ENCODE peak calls at places on chromosomes 7 and 10, in six cellular contexts. H, F, A, R, N and L are unnamed samples.

GRCh38 chr10:124417846-124418725 is 637 bp downstream of the OAT start:
- DNase-seq in H (peak; percentile 45), A (peak; percentile 25), F (no peak), R (peak; percentile 62), N (peak; percentile 75), L (peak; percentile 60)

GRCh38 chr7:114212753-114213439 is 201.7 kb upstream of the FOXP2 start:
- DNase-seq in H (peak; percentile 23), N (no peak), F (no peak), R (peak; percentile 11), A (no peak), L (no peak)

GRCh38 chr10:18142151-18142550 is 1.9 kb downstream of the CACNB2 start:
- DNase-seq in N (no peak), R (no peak), A (no peak), H (no peak), F (no peak), L (no peak)

GRCh38 chr10:117684211-117684610 is 141.7 kb downstream of the EMX2 start:
- DNase-seq in H (no peak), F (no peak), R (no peak), N (no peak), A (no peak), L (no peak)

GRCh38 chr7:137403282-137403681 is 59.7 kb upstream of the PTN start:
- DNase-seq in A (no peak), H (no peak), N (no peak), F (no peak), R (no peak), L (no peak)

GRCh38 chr7:42105541-42106349 is 131.3 kb downstream of the GLI3 start:
- DNase-seq in F (no peak), A (peak; percentile 52), H (no peak), N (no peak), R (no peak), L (no peak)

GRCh38 chr7:104972510-104972909 is 41.5 kb upstream of the KMT2E start:
- DNase-seq in N (no peak), A (no peak), H (peak; percentile 77), R (peak; percentile 75), F (no peak), L (no peak)

GRCh38 chr10:9510626-9511025 is 1456.1 kb downstream of the GATA3 start:
- DNase-seq in F (no peak), R (no peak), H (no peak), A (no peak), N (no peak), L (no peak)

GRCh38 chr10:118669835-118670234 is 74.4 kb upstream of the PRLHR start:
- DNase-seq in H (no peak), F (no peak), A (no peak), N (no peak), R (no peak), L (no peak)

GRCh38 chr7:17274551-17275245 is 23.8 kb upstream of the AHR start:
- DNase-seq in F (no peak), A (peak; percentile 84), R (peak; percentile 35), H (peak; percentile 87), N (no peak), L (no peak)

GRCh38 chr7:23696916-23697441 is 13.0 kb upstream of the STK31 start:
- DNase-seq in R (peak; percentile 63), A (peak; percentile 68), N (peak; percentile 41), H (peak; percentile 14), F (peak; percentile 76), L (peak; percentile 49)

GRCh38 chr7:134420509-134421125 is 38.3 kb downstream of the AKR1B1 start:
- DNase-seq in H (peak; percentile 27), N (no peak), A (peak; percentile 79), R (peak; percentile 69), F (peak; percentile 23), L (no peak)

GRCh38 chr7:133843341-133843740 is 283.8 kb upstream of the LRGUK start:
- DNase-seq in N (no peak), A (no peak), F (no peak), H (no peak), R (no peak), L (no peak)

GRCh38 chr10:79454259-79454658 is 8.8 kb upstream of the ZCCHC24 start:
- DNase-seq in A (peak; percentile 99), H (peak; percentile 73), N (no peak), F (no peak), R (peak; percentile 94), L (no peak)

GRCh38 chr10:96850825-96851224 is 18.7 kb downstream of the LCOR start:
- DNase-seq in A (peak; percentile 47), N (no peak), F (no peak), R (peak; percentile 94), H (peak; percentile 97), L (no peak)

GRCh38 chr7:82624965-82625364 is 181.4 kb upstream of the CACNA2D1 start:
- DNase-seq in F (no peak), A (no peak), R (no peak), H (no peak), N (no peak), L (no peak)

GRCh38 chr7:82629583-82629982 is 186.0 kb upstream of the CACNA2D1 start:
- DNase-seq in R (peak; percentile 27), N (no peak), F (no peak), H (peak; percentile 62), A (no peak), L (no peak)

GRCh38 chr7:82623812-82624211 is 180.2 kb upstream of the CACNA2D1 start:
- DNase-seq in A (no peak), F (no peak), R (peak; percentile 53), H (peak; percentile 77), N (no peak), L (no peak)

GRCh38 chr7:82624337-82624736 is 180.8 kb upstream of the CACNA2D1 start:
- DNase-seq in H (peak; percentile 99), A (peak; percentile 6), F (no peak), N (no peak), R (peak; percentile 92), L (no peak)

DNA sequence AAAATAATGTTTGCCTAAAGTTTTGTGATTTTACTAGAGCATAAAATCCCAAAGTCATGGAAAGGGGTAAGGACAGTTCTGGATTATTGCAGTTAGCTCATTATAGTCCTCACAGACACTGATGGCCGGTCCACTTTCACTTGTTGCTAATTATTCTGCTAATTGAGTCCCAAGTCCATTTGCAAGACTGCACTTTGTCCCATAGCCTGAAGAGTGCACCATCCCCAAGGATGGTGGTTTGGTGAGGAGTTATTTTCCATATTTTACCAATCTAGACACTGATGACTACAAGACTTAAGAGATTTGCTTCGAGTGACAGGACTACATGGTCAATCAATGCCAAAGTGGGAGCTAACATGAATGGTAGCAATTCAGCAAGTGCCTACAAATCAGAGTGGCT is 181.8 kb upstream of the CACNA2D1 start:
- DNase-seq in F (no peak), R (no peak), A (peak; percentile 8), N (no peak), H (no peak), L (no peak)
- TF ChIP-seq CTCF in F (no peak), R (no peak), A (peak; percentile 48), N (no peak), H (no peak), L (no peak)

GRCh38 chr7:36128448-36129047 is 24.5 kb upstream of the EEPD1 start:
- DNase-seq in A (peak; percentile 96), F (peak; percentile 60), H (peak; percentile 89), N (peak; percentile 77), R (peak; percentile 96), L (peak; percentile 75)
- H3K4me3 ChIP-seq in A (peak overlapping the region; percentile 56), F (peak overlapping the region; percentile 55), H (peak overlapping the region; percentile 39), N (no peak overlapping the region), R (peak overlapping the region; percentile 14), L (peak overlapping the region; percentile 15)

GRCh38 chr10:102152545-102152890 is 329 bp downstream of the NOLC1 start:
- DNase-seq in A (peak; percentile 10), F (no peak), N (no peak), R (no peak), H (no peak), L (no peak)
- H3K36me3 ChIP-seq in A (peaks cover 49% of the 10 kb centered on the region), F (peaks cover 62% of the 10 kb centered on the region), N (no peaks in the 10 kb centered on the region), R (peaks cover 24% of the 10 kb centered on the region), H (peaks cover 42% of the 10 kb centered on the region), L (peaks cover 67% of the 10 kb centered on the region)

GRCh38 chr10:84606428-84606827 is 278.0 kb downstream of the CCSER2 start:
- DNase-seq in F (no peak), R (no peak), H (no peak), N (no peak), A (no peak), L (no peak)
- TF ChIP-seq CTCF in F (no peak), R (no peak), H (no peak), N (no peak), A (no peak), L (no peak)